ENCODE peak calls at places on chromosomes 5 and 9, in seven cellular contexts. D, B, Z, Q, R, Y and F are unnamed samples.
A peak's percentile ranks its signal among the peaks of the same experiment; 100 is the strongest.

GRCh38 chr5:9712506-9713285 is 82.5 kb upstream of the TAS2R1 start:
- DNase-seq in D (no peak), B (peak; percentile 98), Z (no peak), Q (no peak), R (no peak), Y (no peak), F (no peak)

GRCh38 chr5:13763719-13764118 is 180.8 kb downstream of the DNAH5 start:
- DNase-seq in D (no peak), B (no peak), Z (no peak), Q (no peak), R (no peak), Y (no peak), F (no peak)

GRCh38 chr5:1521671-1522600 is 1.8 kb downstream of the LPCAT1 start:
- DNase-seq in D (peak; percentile 40), B (peak; percentile 87), Z (peak; percentile 27), Q (peak; percentile 21), R (peak; percentile 12), Y (peak; percentile 21), F (no peak)

GRCh38 chr5:180084638-180085561 is 13.3 kb upstream of the RNF130 start:
- DNase-seq in D (peak; percentile 36), B (no peak), Z (no peak), Q (peak; percentile 83), R (peak; percentile 89), Y (peak; percentile 32), F (no peak)

GRCh38 chr5:161547573-161548471 is 1.3 kb upstream of the GABRB2 start:
- DNase-seq in D (peak; percentile 48), B (no peak), Z (no peak), Q (no peak), R (no peak), Y (no peak), F (peak; percentile 30)

GRCh38 chr5:139638090-139638735 is 9.9 kb upstream of the CXXC5 start:
- DNase-seq in D (peak; percentile 59), B (peak; percentile 66), Z (peak; percentile 91), Q (peak; percentile 86), R (peak; percentile 94), Y (no peak), F (peak; percentile 85)

GRCh38 chr9:14314424-14314928 is 535 bp upstream of the NFIB start:
- DNase-seq in D (peak; percentile 39), B (peak; percentile 66), Z (peak; percentile 82), Q (peak; percentile 78), R (peak; percentile 91), Y (peak; percentile 57), F (no peak)

GRCh38 chr5:125536095-125536494 is 789.7 kb upstream of the ZNF608 start:
- DNase-seq in D (no peak), B (no peak), Z (no peak), Q (no peak), R (no peak), Y (no peak), F (peak; percentile 49)

GRCh38 chr5:179413086-179413690 is 67.9 kb upstream of the ADAMTS2 start:
- DNase-seq in D (no peak), B (no peak), Z (no peak), Q (no peak), R (no peak), Y (no peak), F (no peak)

GRCh38 chr5:173496129-173496882 is 120.1 kb downstream of the BOD1 start:
- DNase-seq in D (no peak), B (peak; percentile 63), Z (no peak), Q (peak; percentile 58), R (peak; percentile 71), Y (no peak), F (no peak)

GRCh38 chr5:74542477-74542876 is 98.1 kb downstream of the ENC1 start:
- DNase-seq in D (no peak), B (no peak), Z (no peak), Q (no peak), R (no peak), Y (no peak), F (no peak)

GRCh38 chr5:150497274-150497988 is 10.5 kb upstream of the NDST1 start:
- DNase-seq in D (no peak), B (peak; percentile 96), Z (peak; percentile 85), Q (peak; percentile 68), R (peak; percentile 60), Y (no peak), F (no peak)

GRCh38 chr5:74056789-74057164 is 430.8 kb downstream of the ARHGEF28 start:
- DNase-seq in D (no peak), B (peak; percentile 33), Z (no peak), Q (peak; percentile 60), R (peak; percentile 67), Y (peak; percentile 9), F (peak; percentile 40)

GRCh38 chr9:77649109-77649812 is 1.1 kb upstream of the GNA14 start:
- DNase-seq in D (no peak), B (no peak), Z (no peak), Q (no peak), R (no peak), Y (peak; percentile 19), F (no peak)

GRCh38 chr5:34886718-34887117 is 28.6 kb downstream of the RAD1 start:
- DNase-seq in D (no peak), B (no peak), Z (no peak), Q (no peak), R (no peak), Y (no peak), F (no peak)

GRCh38 chr9:97979778-97980478 is 3.2 kb upstream of the ANP32B start:
- DNase-seq in D (no peak), B (no peak), Z (no peak), Q (no peak), R (no peak), Y (no peak), F (no peak)

GRCh38 chr9:101566904-101567724 is 27.7 kb downstream of the PPP3R2 start:
- DNase-seq in D (peak; percentile 45), B (peak; percentile 68), Z (no peak), Q (no peak), R (peak; percentile 14), Y (peak; percentile 48), F (peak; percentile 54)

GRCh38 chr5:172417983-172418630 is 36.2 kb downstream of the SH3PXD2B start:
- DNase-seq in D (no peak), B (peak; percentile 95), Z (peak; percentile 90), Q (peak; percentile 60), R (peak; percentile 97), Y (peak; percentile 20), F (no peak)

GRCh38 chr9:20611751-20612287 is 10.5 kb downstream of the MLLT3 start:
- DNase-seq in D (peak; percentile 14), B (peak; percentile 84), Z (no peak), Q (no peak), R (no peak), Y (peak; percentile 64), F (peak; percentile 21)

GRCh38 chr9:76107487-76107886 is 217.0 kb downstream of the PCSK5 start:
- DNase-seq in D (no peak), B (no peak), Z (no peak), Q (no peak), R (peak; percentile 13), Y (no peak), F (no peak)

GRCh38 chr9:94860678-94861588 is 134.4 kb downstream of the AOPEP start:
- DNase-seq in D (no peak), B (peak; percentile 89), Z (no peak), Q (peak; percentile 34), R (peak; percentile 28), Y (no peak), F (peak; percentile 94)

GRCh38 chr9:88781500-88782391 is 209.5 kb upstream of the S1PR3 start:
- DNase-seq in D (peak; percentile 67), B (peak; percentile 74), Z (no peak), Q (no peak), R (peak; percentile 39), Y (peak; percentile 23), F (no peak)

GRCh38 chr5:11791777-11792176 is 112.5 kb downstream of the CTNND2 start:
- DNase-seq in D (no peak), B (no peak), Z (no peak), Q (peak; percentile 30), R (peak; percentile 80), Y (no peak), F (no peak)

GRCh38 chr9:34961574-34962480 is 3.7 kb downstream of the PHF24 start:
- DNase-seq in D (no peak), B (peak; percentile 80), Z (no peak), Q (no peak), R (no peak), Y (no peak), F (peak; percentile 20)

GRCh38 chr5:124570285-124571035 is 176.0 kb downstream of the ZNF608 start:
- DNase-seq in D (no peak), B (no peak), Z (no peak), Q (no peak), R (no peak), Y (no peak), F (no peak)

GRCh38 chr9:91008568-91008967 is 206.9 kb downstream of the SYK start:
- DNase-seq in D (no peak), B (no peak), Z (no peak), Q (no peak), R (no peak), Y (no peak), F (no peak)

GRCh38 chr9:91004484-91004883 is 202.9 kb downstream of the SYK start:
- DNase-seq in D (no peak), B (no peak), Z (no peak), Q (no peak), R (no peak), Y (no peak), F (no peak)

GRCh38 chr9:91006046-91006445 is 204.4 kb downstream of the SYK start:
- DNase-seq in D (no peak), B (no peak), Z (no peak), Q (no peak), R (no peak), Y (no peak), F (no peak)

GRCh38 chr9:91001146-91001611 is 199.6 kb downstream of the SYK start:
- DNase-seq in D (no peak), B (peak; percentile 61), Z (no peak), Q (peak; percentile 39), R (peak; percentile 25), Y (no peak), F (no peak)

GRCh38 chr9:91004992-91005391 is 203.4 kb downstream of the SYK start:
- DNase-seq in D (no peak), B (no peak), Z (no peak), Q (no peak), R (no peak), Y (peak; percentile 7), F (no peak)
- TF ChIP-seq CTCF in D (no peak), B (no peak), Z (no peak), Q (no peak), R (no peak), Y (peak; percentile 57), F (no peak)

GRCh38 chr5:170503970-170504525 is at the start of gene KCNIP1:
- DNase-seq in D (peak; percentile 87), B (no peak), Z (no peak), Q (no peak), R (peak; percentile 24), Y (no peak), F (no peak)
- H3K4me3 ChIP-seq in D (peak within 1 kb of the TSS; percentile 56), B (no peak within 1 kb of the TSS), Z (peak within 1 kb of the TSS; percentile 46), Q (peak within 1 kb of the TSS; percentile 30), R (no peak within 1 kb of the TSS), Y (no peak within 1 kb of the TSS), F (no peak within 1 kb of the TSS)

GRCh38 chr9:108400267-108400666 is 455.5 kb downstream of the ACTL7B start:
- DNase-seq in D (no peak), B (no peak), Z (no peak), Q (no peak), R (no peak), Y (no peak), F (no peak)
- TF ChIP-seq CTCF in D (no peak), B (no peak), Z (no peak), Q (no peak), R (no peak), Y (no peak), F (no peak)

DNA sequence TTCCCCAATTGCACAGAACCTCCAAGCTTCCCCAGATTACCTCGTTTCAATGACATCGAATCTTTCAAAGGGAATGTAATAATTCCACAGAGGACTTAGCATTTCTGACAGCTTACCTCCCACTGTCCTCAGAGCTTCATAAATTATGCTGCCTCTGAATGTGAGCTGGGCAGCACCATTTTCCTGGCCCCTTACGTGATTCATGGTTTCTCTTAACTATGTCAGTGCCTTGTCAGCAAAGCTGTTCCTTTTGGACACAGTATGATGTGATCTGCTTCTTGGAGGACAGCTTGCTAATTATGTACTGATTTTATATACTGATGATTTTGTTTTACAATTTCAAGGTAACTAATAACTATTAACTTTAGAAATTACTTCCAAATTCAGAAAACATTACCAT is 27.7 kb upstream of the SSBP2 start:
- DNase-seq in D (no peak), B (peak; percentile 48), Z (no peak), Q (no peak), R (peak; percentile 22), Y (no peak), F (peak; percentile 21)
- H3K4me3 ChIP-seq in D (no peak overlapping the region), B (no peak overlapping the region), Z (peak overlapping the region; percentile 50), Q (peak overlapping the region; percentile 27), R (no peak overlapping the region), Y (peak overlapping the region; percentile 42), F (peak overlapping the region; percentile 53)